ENCODE peak calls at places on chromosomes 1 and 21, in five cellular contexts. D is heart right ventricle, J is bronchial epithelial cell, E is WTC11, X is AG04450. P is an unnamed sample.

GRCh38 chr21:27371065-27371464 is 404.2 kb upstream of the ADAMTS5 start:
- DNase-seq in J (no peak), E (no peak), D (no peak), X (no peak), P (no peak)

GRCh38 chr1:33277488-33278084 is 21.3 kb downstream of the ZNF362 start:
- DNase-seq in J (no peak), E (no peak), D (no peak), X (no peak), P (no peak)

GRCh38 chr1:17232759-17233661 is 15.9 kb upstream of the PADI3 start:
- DNase-seq in J (peak; percentile 95), E (no peak), D (no peak), X (peak; percentile 61), P (no peak)

GRCh38 chr1:117818456-117818855 is 111.0 kb downstream of the GDAP2 start:
- DNase-seq in X (no peak), J (no peak), E (no peak), D (no peak), P (no peak)

GRCh38 chr1:198657550-198658064 is 18.8 kb downstream of the PTPRC start:
- DNase-seq in E (no peak), J (peak; percentile 72), D (no peak), X (peak; percentile 90), P (no peak)

GRCh38 chr21:33025106-33025470 is 647 bp upstream of the OLIG2 start:
- DNase-seq in J (no peak), D (no peak), X (no peak), E (peak; percentile 71), P (peak; percentile 36)

GRCh38 chr1:38608202-38608864 is 251.2 kb downstream of the RRAGC start:
- DNase-seq in E (peak; percentile 87), X (no peak), J (no peak), D (peak; percentile 36), P (peak; percentile 51)

GRCh38 chr1:81690881-81691453 is 109.8 kb upstream of the ADGRL2 start:
- DNase-seq in E (no peak), X (no peak), J (no peak), D (no peak), P (no peak)

GRCh38 chr1:176208034-176208433 is 948 bp upstream of the COP1 start:
- DNase-seq in J (no peak), X (no peak), E (no peak), D (no peak), P (no peak)

GRCh38 chr1:61388586-61388985 is 306.2 kb downstream of the NFIA start:
- DNase-seq in D (no peak), J (peak; percentile 15), X (no peak), E (no peak), P (no peak)

GRCh38 chr1:203127672-203128611 is at the start of gene ADORA1:
- DNase-seq in E (peak; percentile 80), D (peak; percentile 65), J (peak; percentile 25), X (no peak), P (no peak)

DNA sequence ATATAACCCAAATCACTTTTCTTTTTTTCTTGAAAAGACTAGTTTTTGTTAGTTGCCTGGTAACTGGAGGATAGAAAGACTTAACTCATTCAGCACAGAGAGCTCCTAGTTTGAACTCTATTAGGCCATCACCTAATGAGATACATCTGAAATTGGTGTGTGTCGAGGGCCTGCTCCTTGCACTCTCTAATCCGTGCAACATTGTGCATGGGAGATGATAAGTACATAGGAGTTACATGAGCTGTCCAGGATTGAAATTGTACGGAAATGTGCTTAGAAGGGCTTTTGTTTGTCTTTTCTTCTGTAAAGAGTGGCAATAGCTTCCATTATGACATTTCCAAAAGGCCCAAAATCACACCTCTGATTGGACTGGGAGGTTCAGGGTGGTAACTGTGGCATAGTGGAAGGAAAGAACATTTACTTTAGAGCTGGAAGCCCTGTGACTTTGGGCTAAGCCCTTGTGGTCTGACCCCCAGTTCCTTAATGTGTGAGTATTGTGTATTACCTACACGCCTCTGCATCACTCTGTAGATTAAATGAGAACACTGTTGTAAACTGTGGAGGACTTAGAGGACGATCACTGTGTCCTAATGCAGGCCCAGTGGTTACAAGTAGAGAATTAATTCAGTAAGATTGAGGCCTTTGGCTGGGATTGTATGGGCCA is 71.2 kb downstream of the FGGY start:
- DNase-seq in X (no peak), J (no peak), E (no peak), D (no peak), P (no peak)
- TF ChIP-seq CTCF in X (no peak), J (no peak), E (no peak), D (no peak), P (no peak)

GRCh38 chr1:221035680-221036153 is 156.5 kb downstream of the HLX start:
- DNase-seq in X (no peak), E (no peak), J (peak; percentile 21), D (no peak), P (no peak)

GRCh38 chr1:221044538-221044937 is 165.3 kb downstream of the HLX start:
- DNase-seq in J (no peak), D (no peak), X (no peak), E (no peak), P (no peak)

GRCh38 chr1:221040074-221040473 is 160.8 kb downstream of the HLX start:
- DNase-seq in X (no peak), E (no peak), J (no peak), D (no peak), P (no peak)

GRCh38 chr1:221040716-221041275 is 161.6 kb downstream of the HLX start:
- DNase-seq in X (no peak), E (no peak), D (no peak), J (no peak), P (no peak)

GRCh38 chr1:221039616-221040015 is 160.4 kb downstream of the HLX start:
- DNase-seq in X (no peak), D (no peak), E (no peak), J (no peak), P (no peak)
- TF ChIP-seq CTCF in X (no peak), D (no peak), E (no peak), J (no peak), P (no peak)

DNA sequence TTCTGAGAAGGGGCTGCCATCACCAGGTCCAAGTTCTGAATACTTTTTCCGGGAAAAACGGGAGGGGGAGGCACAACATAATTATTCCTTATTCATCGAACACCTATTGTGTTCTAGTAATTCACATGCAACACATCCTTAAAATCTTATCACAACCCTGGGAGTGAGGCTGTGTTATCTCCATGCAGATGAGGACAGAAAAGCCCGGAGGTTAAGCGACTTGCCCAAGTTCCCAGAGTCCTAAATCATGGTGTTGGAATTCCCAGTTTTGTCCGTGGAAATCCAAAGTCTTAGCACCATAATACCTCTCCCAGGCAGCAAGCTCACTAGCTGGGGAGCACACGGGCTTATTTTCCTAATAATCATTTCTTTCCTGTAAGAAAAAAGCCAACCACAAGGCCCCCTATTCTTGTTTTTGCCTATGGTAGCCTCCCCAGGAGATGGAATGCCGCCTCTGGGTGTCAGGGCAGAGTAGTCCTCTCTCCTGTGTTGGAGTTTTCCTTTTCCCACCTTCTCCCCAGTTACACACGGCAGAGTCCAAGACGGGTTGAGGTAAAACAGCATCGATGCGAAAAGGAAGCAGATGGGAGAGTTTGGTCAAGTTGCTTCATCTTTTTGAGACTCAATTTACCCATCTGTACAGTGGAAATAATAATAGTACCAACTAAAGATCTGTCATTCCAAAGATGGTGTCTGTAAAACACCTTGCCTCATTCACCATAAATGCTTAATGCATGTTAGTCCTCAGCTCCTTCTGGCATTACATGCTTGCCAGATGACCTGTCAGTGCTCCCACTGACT is 228.0 kb upstream of the TMEM51 start:
- DNase-seq in X (no peak), J (no peak), D (no peak), E (no peak), P (no peak)
- TF ChIP-seq CTCF in X (no peak), J (no peak), D (no peak), E (no peak), P (no peak)

DNA sequence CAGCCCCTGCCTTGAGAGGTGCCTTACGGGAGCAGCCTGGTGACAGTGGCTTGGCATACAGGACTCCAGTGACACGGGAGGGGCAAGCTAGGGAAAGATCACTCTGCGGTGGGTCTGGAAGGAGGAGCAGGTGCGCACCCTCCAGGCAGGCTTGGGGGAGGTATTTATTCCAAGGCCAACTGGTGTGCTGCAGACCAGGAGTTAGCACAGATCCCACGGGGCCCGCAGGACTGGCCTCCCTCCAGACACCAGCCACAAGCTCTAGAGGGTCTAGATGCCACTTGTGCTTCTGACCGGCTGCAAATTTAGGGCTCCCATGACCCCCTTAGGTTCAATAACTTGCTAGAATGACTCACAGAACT is 22.1 kb downstream of the PSEN2 start:
- DNase-seq in D (no peak), J (no peak), X (no peak), E (no peak), P (no peak)
- TF ChIP-seq CTCF in D (no peak), J (no peak), X (no peak), E (no peak), P (no peak)

GRCh38 chr1:8814870-8815269 is 2.6 kb downstream of the RERE start:
- DNase-seq in X (no peak), D (no peak), J (peak; percentile 39), E (no peak), P (no peak)
- TF ChIP-seq CTCF in X (no peak), D (peak; percentile 20), J (peak; percentile 35), E (no peak), P (peak; percentile 20)

GRCh38 chr1:181508486-181509165 is 25.3 kb downstream of the CACNA1E start:
- DNase-seq in E (no peak), D (no peak), X (no peak), J (no peak), P (peak; percentile 27)

GRCh38 chr1:181501612-181502011 is 18.3 kb downstream of the CACNA1E start:
- DNase-seq in D (no peak), E (no peak), X (no peak), J (no peak), P (no peak)

GRCh38 chr1:181503130-181503810 is 20.0 kb downstream of the CACNA1E start:
- DNase-seq in E (no peak), D (no peak), X (no peak), J (peak; percentile 43), P (no peak)

GRCh38 chr1:181506563-181507353 is 23.4 kb downstream of the CACNA1E start:
- DNase-seq in X (no peak), J (no peak), E (no peak), D (no peak), P (no peak)

GRCh38 chr1:181504294-181505115 is 21.2 kb downstream of the CACNA1E start:
- DNase-seq in D (no peak), J (no peak), E (peak; percentile 52), X (no peak), P (peak; percentile 57)
- TF ChIP-seq CTCF in D (peak; percentile 28), J (no peak), E (peak; percentile 64), X (peak; percentile 43), P (peak; percentile 69)

DNA sequence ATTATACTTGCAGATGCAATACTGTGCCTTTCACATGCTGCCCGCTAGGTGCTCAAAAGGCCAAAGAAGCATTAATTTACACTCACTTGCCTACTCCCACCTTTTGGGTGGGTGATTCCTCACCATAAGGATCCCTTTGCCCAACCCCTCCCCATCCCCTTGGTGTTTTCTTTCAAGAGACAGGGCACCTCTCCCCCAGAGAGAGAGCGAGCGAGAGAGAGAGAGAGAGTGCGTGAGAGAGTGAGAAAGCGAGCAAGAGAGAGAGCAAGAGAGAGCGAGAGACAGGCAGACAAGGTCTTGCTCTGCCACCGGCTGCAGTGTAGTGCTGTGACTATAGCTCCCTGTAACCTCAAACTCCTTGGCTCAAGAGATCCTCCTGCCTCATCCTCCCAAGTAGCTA is 630.6 kb downstream of the KIF26B start:
- DNase-seq in E (no peak), D (no peak), X (no peak), J (no peak), P (no peak)
- TF ChIP-seq CTCF in E (no peak), D (no peak), X (no peak), J (no peak), P (no peak)

GRCh38 chr1:72186733-72187307 is 95.5 kb downstream of the NEGR1 start:
- DNase-seq in E (no peak), D (no peak), J (peak; percentile 31), X (no peak), P (no peak)
- TF ChIP-seq CTCF in E (no peak), D (peak; percentile 50), J (peak; percentile 43), X (peak; percentile 85), P (no peak)